ENCODE peak calls at places on chromosomes 2 and 18, in ten cellular contexts. I is pancreas; Y is BJ; M is sigmoid colon; F is CD8-positive, alpha-beta T cell; B is NT2/D1; J is OCI-LY7; D is fibroblast of lung; A is astrocyte; T is bronchial epithelial cell. N is an unnamed sample.

GRCh38 chr2:65537651-65538385 is 105.4 kb upstream of the SPRED2 start:
- DNase-seq in I (no peak), Y (no peak), M (no peak), F (no peak), B (no peak), J (no peak), D (peak; percentile 22), A (no peak), T (peak; percentile 44), N (no peak)

GRCh38 chr2:129754831-129755230 is 224.6 kb upstream of the RAB6C start:
- DNase-seq in I (no peak), Y (no peak), M (no peak), F (no peak), B (no peak), J (no peak), D (no peak), A (no peak), T (no peak), N (no peak)

GRCh38 chr2:26187537-26188104 is 14.7 kb downstream of the GAREM2 start:
- DNase-seq in I (no peak), Y (no peak), M (no peak), F (no peak), B (no peak), J (no peak), D (no peak), A (no peak), T (no peak), N (no peak)

GRCh38 chr2:182229288-182229687 is 197.5 kb downstream of the PDE1A start:
- DNase-seq in I (no peak), Y (no peak), M (no peak), F (no peak), B (no peak), J (no peak), D (peak; percentile 46), A (peak; percentile 26), T (peak; percentile 57), N (no peak)

GRCh38 chr2:33131108-33131507 is 184.4 kb downstream of the LTBP1 start:
- DNase-seq in I (no peak), Y (no peak), M (no peak), F (no peak), B (no peak), J (no peak), D (peak; percentile 76), A (peak; percentile 55), T (peak; percentile 32), N (no peak)

GRCh38 chr18:70234667-70235459 is 29.4 kb upstream of the RTTN start:
- DNase-seq in I (no peak), Y (peak; percentile 25), M (no peak), F (no peak), B (no peak), J (no peak), D (peak; percentile 92), A (peak; percentile 91), T (peak; percentile 31), N (no peak)

GRCh38 chr2:212328129-212328528 is 210.5 kb downstream of the ERBB4 start:
- DNase-seq in I (no peak), Y (no peak), M (no peak), F (no peak), B (no peak), J (no peak), D (no peak), A (no peak), T (no peak), N (no peak)

GRCh38 chr2:140882671-140883620 is 1247.9 kb downstream of the LRP1B start:
- DNase-seq in I (no peak), Y (no peak), M (no peak), F (no peak), B (no peak), J (no peak), D (no peak), A (no peak), T (no peak), N (no peak)

GRCh38 chr2:189076572-189076971 is 102.4 kb downstream of the COL3A1 start:
- DNase-seq in I (no peak), Y (no peak), M (peak; percentile 78), F (no peak), B (no peak), J (no peak), D (peak; percentile 42), A (no peak), T (peak; percentile 4), N (no peak)

GRCh38 chr2:203951366-203951902 is 14.9 kb downstream of the ICOS start:
- DNase-seq in I (no peak), Y (no peak), M (no peak), F (peak; percentile 59), B (no peak), J (peak; percentile 7), D (peak; percentile 18), A (no peak), T (no peak), N (no peak)

GRCh38 chr2:43513216-43513615 is 82.6 kb downstream of the THADA start:
- DNase-seq in I (no peak), Y (no peak), M (no peak), F (no peak), B (no peak), J (no peak), D (peak; percentile 59), A (peak; percentile 44), T (no peak), N (no peak)

GRCh38 chr2:231394201-231395141 is 1.0 kb upstream of the B3GNT7 start:
- DNase-seq in I (no peak), Y (no peak), M (no peak), F (no peak), B (no peak), J (peak; percentile 91), D (no peak), A (no peak), T (no peak), N (no peak)

GRCh38 chr2:231397011-231397927 is 1.8 kb downstream of the B3GNT7 start:
- DNase-seq in I (no peak), Y (no peak), M (no peak), F (no peak), B (no peak), J (no peak), D (no peak), A (no peak), T (no peak), N (no peak)

GRCh38 chr2:231393149-231394131 is 2.1 kb upstream of the B3GNT7 start:
- DNase-seq in I (no peak), Y (no peak), M (no peak), F (peak; percentile 32), B (no peak), J (peak; percentile 93), D (no peak), A (no peak), T (no peak), N (no peak)

GRCh38 chr2:231396058-231396821 is 730 bp downstream of the B3GNT7 start:
- DNase-seq in I (no peak), Y (no peak), M (no peak), F (no peak), B (no peak), J (peak; percentile 18), D (no peak), A (no peak), T (no peak), N (no peak)

DNA sequence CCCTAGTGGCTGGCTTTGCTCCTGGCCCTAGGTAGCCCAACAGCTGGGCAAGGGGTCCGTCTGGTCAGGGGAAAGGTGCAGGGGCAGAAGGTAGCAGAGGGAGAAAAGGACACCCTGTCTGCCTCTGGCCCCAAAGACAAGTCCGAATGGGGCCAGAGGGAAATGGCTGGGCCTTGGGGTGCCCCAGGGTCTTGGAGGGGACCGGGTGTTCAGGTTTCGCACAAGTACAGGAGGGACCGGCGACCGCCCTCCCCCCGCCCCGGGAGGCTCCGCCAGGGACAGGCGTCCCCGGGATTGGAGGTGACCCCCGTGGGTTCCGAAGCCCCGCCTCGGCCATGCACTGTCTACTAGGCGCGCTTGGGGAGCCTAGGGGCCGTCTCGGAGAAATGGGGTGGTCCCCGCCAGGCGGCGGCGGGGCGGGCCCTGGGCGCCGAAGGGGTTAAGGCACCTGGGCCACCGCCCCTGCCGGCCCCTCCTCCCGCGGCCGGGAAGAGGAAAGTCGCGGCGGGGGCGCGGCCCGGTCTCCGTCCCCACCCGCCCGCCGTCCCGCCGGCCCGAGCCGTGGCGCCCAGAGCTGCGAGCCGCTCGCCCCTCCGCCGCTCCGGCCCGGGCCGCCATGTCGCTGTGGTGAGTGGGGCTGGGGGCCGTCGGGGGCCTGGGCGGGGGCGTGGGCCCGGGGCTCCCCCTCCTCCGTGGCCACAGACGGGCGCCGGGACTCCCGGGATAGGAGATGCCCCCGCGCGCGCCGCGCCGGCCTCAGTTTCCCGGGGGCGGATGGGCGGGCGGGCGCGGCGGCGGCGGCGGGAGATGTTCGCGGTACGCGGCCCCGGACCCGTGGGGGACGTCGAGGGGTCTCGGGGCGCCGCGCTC is at the start of gene B3GNT7:
- DNase-seq in I (no peak), Y (no peak), M (no peak), F (no peak), B (no peak), J (peak; percentile 62), D (no peak), A (no peak), T (no peak), N (no peak)
- H3K4me3 ChIP-seq in I (peak within 1 kb of the TSS; percentile 69), Y (peak within 1 kb of the TSS; percentile 31), M (peak within 1 kb of the TSS; percentile 49), F (no peak within 1 kb of the TSS), B (peak within 1 kb of the TSS; percentile 41), J (peak within 1 kb of the TSS; percentile 79), D (no peak within 1 kb of the TSS), A (no peak within 1 kb of the TSS), T (peak within 1 kb of the TSS; percentile 23), N (peak within 1 kb of the TSS; percentile 25)

GRCh38 chr18:11074879-11075278 is 74.5 kb downstream of the PIEZO2 start:
- DNase-seq in I (no peak), Y (no peak), M (no peak), F (no peak), B (no peak), J (no peak), D (no peak), A (no peak), T (no peak), N (no peak)
- H3K4me3 ChIP-seq in I (no peak overlapping the region), Y (no peak overlapping the region), M (no peak overlapping the region), F (no peak overlapping the region), B (no peak overlapping the region), J (no peak overlapping the region), D (no peak overlapping the region), A (no peak overlapping the region), T (no peak overlapping the region), N (no peak overlapping the region)

GRCh38 chr2:45012733-45013132 is 3.5 kb upstream of the SIX2 start:
- DNase-seq in I (no peak), Y (no peak), M (no peak), F (no peak), B (no peak), J (no peak), D (no peak), A (no peak), T (no peak), N (no peak)
- H3K4me3 ChIP-seq in I (no peak overlapping the region), Y (no peak overlapping the region), M (no peak overlapping the region), F (no peak overlapping the region), B (no peak overlapping the region), J (no peak overlapping the region), D (no peak overlapping the region), A (no peak overlapping the region), T (no peak overlapping the region), N (no peak overlapping the region)

DNA sequence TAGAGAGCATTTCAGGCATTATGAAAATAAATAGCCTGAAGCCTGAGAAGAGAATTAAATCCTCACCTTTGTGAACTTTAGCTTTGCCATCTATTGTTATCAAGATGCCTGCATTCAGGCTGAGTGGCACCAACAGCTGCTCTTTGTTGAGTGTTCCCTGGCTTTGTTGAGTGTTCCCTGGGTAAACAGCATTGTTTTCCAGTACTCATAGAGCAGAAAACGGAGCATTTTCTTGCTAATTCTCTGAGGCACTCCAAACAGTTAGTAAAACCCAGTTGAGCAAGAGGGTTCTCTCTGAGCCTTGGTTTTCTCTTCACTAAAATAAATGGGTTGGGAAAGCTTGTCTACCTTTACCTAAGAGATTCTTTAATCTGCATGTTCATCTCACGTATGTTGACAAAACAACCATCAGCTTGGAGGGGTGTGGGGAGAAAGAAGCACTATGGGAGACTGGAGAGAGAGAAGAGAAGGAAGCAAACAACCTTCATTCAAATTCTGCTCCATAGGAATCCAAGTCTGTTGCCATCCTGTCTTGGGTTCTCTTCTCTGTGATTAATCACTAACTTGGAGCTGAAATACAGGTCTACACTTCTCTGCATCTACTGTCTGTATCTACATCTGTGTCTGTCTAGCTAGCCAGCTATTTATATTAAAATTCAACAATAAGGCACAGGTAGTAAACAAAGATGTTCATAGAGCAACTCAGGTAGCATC is 567.0 kb upstream of the SOX11 start:
- DNase-seq in I (no peak), Y (no peak), M (no peak), F (no peak), B (peak; percentile 60), J (no peak), D (no peak), A (no peak), T (no peak), N (no peak)
- H3K4me3 ChIP-seq in I (no peak overlapping the region), Y (no peak overlapping the region), M (no peak overlapping the region), F (no peak overlapping the region), B (no peak overlapping the region), J (no peak overlapping the region), D (no peak overlapping the region), A (no peak overlapping the region), T (no peak overlapping the region), N (no peak overlapping the region)